ENCODE peak calls at places on chromosomes 4 and X, in four cellular contexts. V is endodermal cell, I is dorsolateral prefrontal cortex, P is Peyer's patch. T is an unnamed sample.

GRCh38 chr4:169220854-169221311 is 49.9 kb downstream of the SH3RF1 start:
- DNase-seq in V (no peak), I (no peak), P (no peak), T (no peak)

GRCh38 chr4:2722033-2722432 is 34.1 kb downstream of the TNIP2 start:
- DNase-seq in V (no peak), I (no peak), P (no peak), T (no peak)

GRCh38 chrX:137926090-137926489 is 360.2 kb downstream of the ZIC3 start:
- DNase-seq in V (peak), I (no peak), P (no peak), T (no peak)

GRCh38 chrX:133838761-133839676 is 146.4 kb downstream of the GPC3 start:
- DNase-seq in V (peak), I (no peak), P (peak), T (no peak)

GRCh38 chr4:103002551-103002950 is 17.0 kb downstream of the SLC9B1 start:
- DNase-seq in V (no peak), I (no peak), P (no peak), T (no peak)

GRCh38 chr4:162245051-162245450 is 81.3 kb upstream of the FSTL5 start:
- DNase-seq in V (no peak), I (no peak), P (no peak), T (no peak)

GRCh38 chr4:96525901-96526300 is 686.0 kb downstream of the PDHA2 start:
- DNase-seq in V (no peak), I (no peak), P (no peak), T (no peak)

GRCh38 chrX:80578518-80579105 is 158.4 kb downstream of the TENT5D start:
- DNase-seq in V (no peak), I (no peak), P (no peak), T (no peak)

GRCh38 chr4:95290702-95291101 is 258.1 kb downstream of the UNC5C start:
- DNase-seq in V (no peak), I (no peak), P (no peak), T (no peak)

GRCh38 chr4:86595426-86595805 is 1.3 kb downstream of the PTPN13 start:
- DNase-seq in V (no peak), I (no peak), P (no peak), T (no peak)

GRCh38 chrX:69371159-69371558 is 133.0 kb upstream of the NALF2 start:
- DNase-seq in V (no peak), I (no peak), P (no peak), T (peak)

GRCh38 chrX:48800574-48801280 is 1.1 kb upstream of the HDAC6 start:
- DNase-seq in V (no peak), I (no peak), P (no peak), T (no peak)

GRCh38 chr4:26748805-26749204 is 111.8 kb upstream of the STIM2 start:
- DNase-seq in V (no peak), I (no peak), P (no peak), T (no peak)

GRCh38 chr4:113256946-113257345 is 207.5 kb downstream of the ANK2 start:
- DNase-seq in V (no peak), I (no peak), P (no peak), T (no peak)

GRCh38 chr4:90495936-90496335 is 368.7 kb downstream of the CCSER1 start:
- DNase-seq in V (no peak), I (no peak), P (no peak), T (no peak)

GRCh38 chr4:8181844-8182243 is 17.2 kb upstream of the SH3TC1 start:
- DNase-seq in V (peak), I (no peak), P (no peak), T (no peak)

GRCh38 chr4:153950100-153950979 is 161.5 kb upstream of the SFRP2 start:
- DNase-seq in V (no peak), I (no peak), P (no peak), T (no peak)

GRCh38 chr4:7158081-7158750 is 34.1 kb upstream of the SORCS2 start:
- DNase-seq in V (no peak), I (peak), P (peak), T (no peak)

GRCh38 chr4:10509733-10510132 is 52.5 kb upstream of the ZNF518B start:
- DNase-seq in V (no peak), I (no peak), P (no peak), T (no peak)

GRCh38 chr4:82362565-82362964 is 11.2 kb downstream of the HNRNPD start:
- DNase-seq in V (peak), I (no peak), P (no peak), T (no peak)

GRCh38 chr4:2142630-2143427 is 83.7 kb downstream of the NAT8L start:
- DNase-seq in V (no peak), I (no peak), P (no peak), T (no peak)

GRCh38 chrX:130994671-130995070 is 63.5 kb upstream of the ARHGAP36 start:
- DNase-seq in V (peak), I (no peak), P (no peak), T (no peak)
- TF ChIP-seq CTCF in V (peak), I (peak), P (peak), T (peak)

GRCh38 chrX:689983-690382 is 59.4 kb downstream of the SHOX start:
- DNase-seq in V (no peak), I (no peak), P (no peak), T (no peak)

GRCh38 chrX:683572-683971 is 53.0 kb downstream of the SHOX start:
- DNase-seq in V (no peak), I (no peak), P (no peak), T (no peak)

GRCh38 chrX:682892-683291 is 52.3 kb downstream of the SHOX start:
- DNase-seq in V (no peak), I (no peak), P (no peak), T (no peak)

GRCh38 chrX:681989-682388 is 51.4 kb downstream of the SHOX start:
- DNase-seq in V (no peak), I (no peak), P (no peak), T (no peak)

GRCh38 chrX:685120-686032 is 54.8 kb downstream of the SHOX start:
- DNase-seq in V (no peak), I (no peak), P (no peak), T (no peak)
- TF ChIP-seq CTCF in V (no peak), I (no peak), P (no peak), T (no peak)

DNA sequence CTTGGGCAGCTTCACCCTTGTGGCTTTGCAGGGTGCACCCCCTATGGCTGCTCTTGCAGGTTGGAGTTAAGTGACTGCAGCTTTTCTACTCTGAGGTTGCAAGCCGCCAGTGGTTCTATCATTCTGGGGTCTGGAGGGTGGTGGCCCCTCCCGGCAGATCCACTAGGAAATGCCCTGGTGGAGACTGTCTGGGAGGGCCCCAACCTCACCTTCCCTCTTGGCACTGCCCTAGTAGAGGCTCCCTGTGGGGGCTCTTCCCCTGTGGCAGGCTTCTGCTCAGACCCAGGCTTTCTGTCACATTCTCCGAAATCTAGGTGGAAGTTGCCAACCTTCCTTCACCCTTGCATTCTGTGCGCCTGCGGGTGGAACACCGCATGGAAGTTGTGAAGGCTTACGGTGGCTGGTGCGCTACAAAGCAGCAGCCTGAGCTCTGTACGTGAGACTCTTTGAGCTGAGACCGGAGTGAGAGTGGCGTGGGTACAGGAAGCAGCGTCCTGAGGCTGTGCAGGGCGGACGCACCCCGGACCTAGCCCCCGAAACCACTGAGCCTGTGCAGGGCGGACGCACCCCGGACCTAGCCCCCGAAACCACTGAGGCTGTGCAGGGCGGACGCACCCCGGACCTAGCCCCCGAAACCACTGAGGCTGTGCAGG is 626.7 kb upstream of the FRG1 start:
- DNase-seq in V (no peak), I (no peak), P (no peak), T (no peak)
- TF ChIP-seq CTCF in V (no peak), I (no peak), P (no peak), T (no peak)

DNA sequence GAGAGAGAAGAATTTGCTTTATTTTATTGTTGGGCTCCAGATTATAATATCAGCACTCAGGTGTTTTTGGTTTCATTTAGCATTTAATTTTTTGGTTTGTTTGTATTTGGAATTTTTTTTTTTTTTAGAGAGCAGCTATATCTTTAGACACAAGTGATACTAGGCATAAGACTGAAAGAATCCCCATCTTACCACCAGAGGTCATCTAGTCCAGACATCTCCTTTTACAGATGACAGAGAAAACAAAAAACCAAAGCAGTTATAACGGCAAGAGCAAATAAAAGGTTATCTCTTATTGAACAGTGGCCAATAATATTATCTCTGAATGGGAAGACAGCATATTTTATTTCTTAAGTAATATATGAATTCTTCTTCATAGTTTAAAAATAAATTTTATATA is 22.8 kb downstream of the USP38 start:
- DNase-seq in V (no peak), I (no peak), P (no peak), T (no peak)
- TF ChIP-seq CTCF in V (peak), I (peak), P (peak), T (peak)

GRCh38 chr4:38166082-38166481 is 205.9 kb downstream of the PTTG2 start:
- DNase-seq in V (peak), I (no peak), P (no peak), T (no peak)
- TF ChIP-seq CTCF in V (peak), I (no peak), P (peak), T (no peak)

DNA sequence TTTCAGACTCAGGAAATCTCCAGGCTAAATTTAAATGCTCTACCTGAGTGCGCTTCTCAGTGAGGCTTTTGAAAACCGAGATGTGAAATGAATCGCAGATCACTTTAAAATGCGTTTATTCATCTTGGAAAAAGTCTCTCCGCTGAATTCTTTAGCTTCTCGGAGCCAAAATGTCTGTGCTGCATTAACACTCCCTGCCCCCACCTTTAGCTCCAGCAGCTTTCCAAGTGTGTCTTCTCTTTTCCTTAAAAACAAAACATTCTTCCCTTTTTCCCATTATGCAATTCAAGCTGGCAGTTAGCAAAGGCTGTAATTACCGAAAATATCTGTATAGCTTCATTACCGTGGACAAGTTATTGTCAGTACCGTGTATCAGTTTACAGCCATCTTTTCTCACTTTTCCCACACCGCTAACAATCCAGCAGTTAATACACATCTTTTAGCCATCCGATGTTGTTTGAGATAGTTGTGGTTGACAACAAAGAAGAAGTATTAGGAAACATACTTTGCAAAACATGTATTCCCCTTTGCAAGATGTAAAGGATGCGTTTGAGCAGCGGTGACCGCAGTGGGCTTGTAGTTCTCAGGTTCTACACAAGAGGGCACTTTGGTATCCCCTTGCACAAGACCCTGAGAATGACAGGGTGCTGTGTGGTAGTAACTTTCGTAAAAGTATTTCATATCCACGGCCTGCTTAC is 136.1 kb upstream of the STX18 start:
- DNase-seq in V (peak), I (no peak), P (no peak), T (no peak)
- TF ChIP-seq CTCF in V (peak), I (peak), P (peak), T (peak)